ENCODE peak calls at places on chromosomes 6 and 20, in eight cellular contexts. S, N, X, Y, G, Q, V and P are unnamed samples.
A peak's percentile ranks its signal among the peaks of the same experiment; 100 is the strongest.

GRCh38 chr6:44272999-44273566 is 2.8 kb downstream of the TMEM151B start:
- DNase-seq in X (no peak), Y (peak; percentile 40), S (no peak), V (no peak), G (no peak), Q (no peak), N (no peak), P (no peak)

GRCh38 chr6:74749211-74750142 is 456.4 kb downstream of the COL12A1 start:
- DNase-seq in Q (no peak), N (no peak), G (no peak), Y (peak; percentile 32), S (peak; percentile 52), X (no peak), V (no peak), P (peak; percentile 70)

GRCh38 chr20:62386383-62387218 is at the start of gene RPS21:
- DNase-seq in N (peak; percentile 98), G (peak; percentile 81), S (peak; percentile 92), Y (peak; percentile 94), X (peak; percentile 87), Q (peak; percentile 82), V (peak; percentile 89), P (peak; percentile 80)

GRCh38 chr6:16335176-16335575 is 96.8 kb downstream of the GMPR start:
- DNase-seq in Q (no peak), N (no peak), V (no peak), G (no peak), S (no peak), X (no peak), Y (no peak), P (no peak)

GRCh38 chr6:154555075-154555677 is 44.7 kb upstream of the CNKSR3 start:
- DNase-seq in Y (peak; percentile 93), Q (no peak), X (peak; percentile 97), S (no peak), V (no peak), N (no peak), G (peak; percentile 60), P (no peak)

GRCh38 chr6:31769684-31770371 is 7.3 kb downstream of the VWA7 start:
- DNase-seq in S (peak; percentile 60), Q (no peak), N (peak; percentile 92), G (peak; percentile 70), Y (peak; percentile 70), V (peak; percentile 75), X (peak; percentile 34), P (peak; percentile 55)

GRCh38 chr6:115908906-115909559 is 151.7 kb downstream of the FRK start:
- DNase-seq in N (no peak), Q (no peak), X (no peak), V (no peak), Y (peak; percentile 46), G (no peak), S (no peak), P (no peak)

GRCh38 chr6:32689531-32690505 is 23.4 kb upstream of the HLA-DQB1 start:
- DNase-seq in Q (no peak), Y (no peak), S (peak; percentile 12), G (no peak), V (no peak), X (no peak), N (no peak), P (peak; percentile 15)

GRCh38 chr20:60138263-60139127 is 180.3 kb downstream of the CDH26 start:
- DNase-seq in V (no peak), S (peak; percentile 12), Y (no peak), G (no peak), X (no peak), N (peak; percentile 16), Q (no peak), P (peak; percentile 50)

GRCh38 chr20:59074456-59074855 is 31.9 kb upstream of the PRELID3B start:
- DNase-seq in N (no peak), G (no peak), Y (peak; percentile 19), X (no peak), Q (no peak), V (no peak), S (no peak), P (no peak)

GRCh38 chr6:89433637-89434499 is 916 bp downstream of the ANKRD6 start:
- DNase-seq in S (peak; percentile 9), Q (no peak), Y (peak; percentile 16), X (no peak), G (no peak), N (no peak), V (peak; percentile 9), P (no peak)

GRCh38 chr6:3210024-3210610 is 17.3 kb downstream of the TUBB2B start:
- DNase-seq in X (no peak), Q (no peak), N (no peak), V (no peak), S (no peak), Y (no peak), G (no peak), P (no peak)

GRCh38 chr20:50189681-50190250 is 864 bp upstream of the CEBPB start:
- DNase-seq in G (no peak), Y (peak; percentile 48), X (no peak), Q (no peak), V (peak; percentile 32), N (no peak), S (peak; percentile 22), P (no peak)

GRCh38 chr6:147077251-147077650 is 127.0 kb upstream of the STXBP5 start:
- DNase-seq in Q (peak; percentile 24), Y (no peak), S (no peak), X (no peak), N (no peak), G (no peak), V (no peak), P (no peak)

GRCh38 chr20:2955257-2955950 is 82.1 kb downstream of the PTPRA start:
- DNase-seq in Q (peak; percentile 10), V (no peak), Y (no peak), N (peak; percentile 9), X (no peak), G (no peak), S (no peak), P (peak; percentile 4)

GRCh38 chr20:23358563-23358906 is 3.4 kb upstream of the GZF1 start:
- DNase-seq in G (no peak), X (no peak), N (no peak), Q (no peak), S (no peak), V (no peak), Y (no peak), P (no peak)

GRCh38 chr6:166860392-166860791 is 96.0 kb downstream of the RNASET2 start:
- DNase-seq in N (no peak), G (no peak), Y (no peak), Q (no peak), X (no peak), V (no peak), S (no peak), P (no peak)

GRCh38 chr6:85058806-85059205 is 294.4 kb upstream of the TBX18 start:
- DNase-seq in Y (no peak), X (no peak), Q (no peak), G (no peak), S (peak; percentile 68), N (peak; percentile 12), V (no peak), P (no peak)

GRCh38 chr6:50834929-50835328 is 16.3 kb downstream of the TFAP2B start:
- DNase-seq in Q (no peak), S (no peak), G (no peak), V (no peak), X (no peak), N (no peak), Y (no peak), P (no peak)

GRCh38 chr6:144285798-144286502 is 815 bp downstream of the UTRN start:
- DNase-seq in V (peak; percentile 25), Y (peak; percentile 87), Q (no peak), N (peak; percentile 80), S (peak; percentile 57), X (peak; percentile 80), G (peak; percentile 83), P (peak; percentile 26)

GRCh38 chr6:77313595-77313994 is 149.7 kb downstream of the HTR1B start:
- DNase-seq in Y (no peak), X (no peak), S (no peak), Q (no peak), G (no peak), N (no peak), V (no peak), P (no peak)

GRCh38 chr20:62716198-62716940 is 7.7 kb downstream of the NTSR1 start:
- DNase-seq in V (peak; percentile 11), S (no peak), N (no peak), Y (peak; percentile 61), Q (no peak), X (no peak), G (no peak), P (no peak)

GRCh38 chr20:13687827-13688226 is 49.1 kb upstream of the TASP1 start:
- DNase-seq in X (no peak), S (no peak), N (no peak), Y (no peak), V (no peak), Q (no peak), G (no peak), P (no peak)

GRCh38 chr20:49936153-49937022 is at the start of gene RNF114:
- DNase-seq in X (peak; percentile 64), Q (peak; percentile 79), V (peak; percentile 88), Y (peak; percentile 90), N (peak; percentile 100), S (peak; percentile 94), G (peak; percentile 71), P (peak; percentile 76)

GRCh38 chr6:169341065-169341464 is 87.4 kb upstream of the THBS2 start:
- DNase-seq in V (no peak), Q (no peak), G (no peak), S (no peak), N (no peak), X (no peak), Y (no peak), P (no peak)

GRCh38 chr6:111900731-111901130 is 27.5 kb upstream of the FYN start:
- DNase-seq in V (no peak), N (no peak), G (no peak), Y (no peak), X (no peak), S (no peak), Q (no peak), P (no peak)

GRCh38 chr6:27757307-27757706 is 154.9 kb downstream of the OR2B2 start:
- DNase-seq in Y (no peak), Q (no peak), N (peak; percentile 16), S (peak; percentile 56), V (peak; percentile 34), X (no peak), G (no peak), P (no peak)

GRCh38 chr6:88761237-88762031 is 202.0 kb downstream of the RNGTT start:
- DNase-seq in G (no peak), V (no peak), Y (no peak), Q (no peak), S (no peak), X (no peak), N (no peak), P (no peak)

GRCh38 chr6:2505624-2506023 is 245.1 kb downstream of the MYLK4 start:
- DNase-seq in V (no peak), G (no peak), S (peak; percentile 72), Q (no peak), Y (no peak), N (no peak), X (no peak), P (no peak)

GRCh38 chr20:62739581-62740285 is 31.1 kb downstream of the NTSR1 start:
- DNase-seq in Q (no peak), V (peak; percentile 34), X (no peak), G (no peak), N (peak; percentile 73), Y (peak; percentile 34), S (no peak), P (no peak)